ENCODE peak calls at places on chromosomes 7 and 10, in eight cellular contexts. One of them, this sample, is unnamed.

GRCh38 chr7:120988591-120989299 is at the start of gene CPED1:
- DNase-seq in tibial nerve: peak; percentile 82
- DNase-seq in fibroblast of mammary gland: peak; percentile 88
- DNase-seq in breast epithelium: peak; percentile 52
- DNase-seq in HFF-Myc: no peak
- DNase-seq in AG10803: peak; percentile 86
- DNase-seq in psoas muscle: peak; percentile 88
- DNase-seq in foreskin fibroblast: peak; percentile 96
- DNase-seq in this sample: no peak

GRCh38 chr10:118682518-118682917 is 72.3 kb downstream of the CACUL1 start:
- DNase-seq in psoas muscle: no peak
- DNase-seq in foreskin fibroblast: no peak
- DNase-seq in breast epithelium: no peak
- DNase-seq in HFF-Myc: no peak
- DNase-seq in fibroblast of mammary gland: no peak
- DNase-seq in AG10803: no peak
- DNase-seq in tibial nerve: no peak
- DNase-seq in this sample: no peak

GRCh38 chr10:110404374-110404773 is 93.3 kb upstream of the DUSP5 start:
- DNase-seq in breast epithelium: no peak
- DNase-seq in psoas muscle: no peak
- DNase-seq in foreskin fibroblast: peak; percentile 72
- DNase-seq in fibroblast of mammary gland: no peak
- DNase-seq in tibial nerve: no peak
- DNase-seq in HFF-Myc: no peak
- DNase-seq in AG10803: peak; percentile 64
- DNase-seq in this sample: no peak

GRCh38 chr7:148319316-148319808 is 271.2 kb upstream of the C7orf33 start:
- DNase-seq in AG10803: no peak
- DNase-seq in psoas muscle: no peak
- DNase-seq in breast epithelium: no peak
- DNase-seq in HFF-Myc: no peak
- DNase-seq in tibial nerve: no peak
- DNase-seq in fibroblast of mammary gland: no peak
- DNase-seq in foreskin fibroblast: no peak
- DNase-seq in this sample: no peak

GRCh38 chr10:34702093-34702952 is 112.8 kb downstream of the PARD3 start:
- DNase-seq in tibial nerve: no peak
- DNase-seq in psoas muscle: no peak
- DNase-seq in breast epithelium: no peak
- DNase-seq in AG10803: no peak
- DNase-seq in HFF-Myc: no peak
- DNase-seq in foreskin fibroblast: no peak
- DNase-seq in fibroblast of mammary gland: no peak
- DNase-seq in this sample: no peak

GRCh38 chr7:64630496-64630895 is 35.4 kb upstream of the ZNF107 start:
- DNase-seq in HFF-Myc: no peak
- DNase-seq in fibroblast of mammary gland: peak; percentile 7
- DNase-seq in tibial nerve: no peak
- DNase-seq in breast epithelium: no peak
- DNase-seq in foreskin fibroblast: peak; percentile 8
- DNase-seq in psoas muscle: no peak
- DNase-seq in AG10803: peak; percentile 13
- DNase-seq in this sample: peak; percentile 22

GRCh38 chr7:51346136-51346535 is 29.5 kb upstream of the COBL start:
- DNase-seq in psoas muscle: no peak
- DNase-seq in HFF-Myc: no peak
- DNase-seq in fibroblast of mammary gland: no peak
- DNase-seq in AG10803: no peak
- DNase-seq in foreskin fibroblast: no peak
- DNase-seq in breast epithelium: no peak
- DNase-seq in tibial nerve: no peak
- DNase-seq in this sample: no peak

GRCh38 chr7:18494821-18495408 is 634 bp upstream of the HDAC9 start:
- DNase-seq in breast epithelium: no peak
- DNase-seq in fibroblast of mammary gland: peak; percentile 59
- DNase-seq in foreskin fibroblast: peak; percentile 63
- DNase-seq in tibial nerve: no peak
- DNase-seq in HFF-Myc: no peak
- DNase-seq in AG10803: peak; percentile 57
- DNase-seq in psoas muscle: no peak
- DNase-seq in this sample: no peak

GRCh38 chr7:94022550-94022949 is 18.4 kb upstream of the BET1 start:
- DNase-seq in psoas muscle: no peak
- DNase-seq in HFF-Myc: no peak
- DNase-seq in tibial nerve: no peak
- DNase-seq in foreskin fibroblast: no peak
- DNase-seq in breast epithelium: no peak
- DNase-seq in AG10803: no peak
- DNase-seq in fibroblast of mammary gland: peak; percentile 62
- DNase-seq in this sample: no peak

GRCh38 chr7:102834999-102835398 is 77.8 kb upstream of the LRRC17 start:
- DNase-seq in tibial nerve: no peak
- DNase-seq in foreskin fibroblast: peak; percentile 85
- DNase-seq in psoas muscle: no peak
- DNase-seq in breast epithelium: no peak
- DNase-seq in HFF-Myc: no peak
- DNase-seq in fibroblast of mammary gland: peak; percentile 94
- DNase-seq in AG10803: peak; percentile 72
- DNase-seq in this sample: no peak

GRCh38 chr10:1454964-1455363 is 282.4 kb downstream of the ADARB2 start:
- DNase-seq in psoas muscle: no peak
- DNase-seq in HFF-Myc: no peak
- DNase-seq in AG10803: no peak
- DNase-seq in breast epithelium: no peak
- DNase-seq in foreskin fibroblast: no peak
- DNase-seq in fibroblast of mammary gland: no peak
- DNase-seq in tibial nerve: no peak
- DNase-seq in this sample: peak; percentile 80

GRCh38 chr10:1451362-1451888 is 285.9 kb downstream of the ADARB2 start:
- DNase-seq in HFF-Myc: no peak
- DNase-seq in tibial nerve: no peak
- DNase-seq in psoas muscle: no peak
- DNase-seq in breast epithelium: no peak
- DNase-seq in foreskin fibroblast: no peak
- DNase-seq in AG10803: no peak
- DNase-seq in fibroblast of mammary gland: no peak
- DNase-seq in this sample: no peak

GRCh38 chr10:1452777-1453176 is 284.5 kb downstream of the ADARB2 start:
- DNase-seq in HFF-Myc: no peak
- DNase-seq in breast epithelium: no peak
- DNase-seq in fibroblast of mammary gland: no peak
- DNase-seq in psoas muscle: no peak
- DNase-seq in tibial nerve: no peak
- DNase-seq in AG10803: no peak
- DNase-seq in foreskin fibroblast: no peak
- DNase-seq in this sample: no peak

GRCh38 chr10:1449806-1450205 is 287.5 kb downstream of the ADARB2 start:
- DNase-seq in HFF-Myc: no peak
- DNase-seq in fibroblast of mammary gland: no peak
- DNase-seq in AG10803: no peak
- DNase-seq in psoas muscle: no peak
- DNase-seq in tibial nerve: no peak
- DNase-seq in breast epithelium: no peak
- DNase-seq in foreskin fibroblast: no peak
- DNase-seq in this sample: no peak

DNA sequence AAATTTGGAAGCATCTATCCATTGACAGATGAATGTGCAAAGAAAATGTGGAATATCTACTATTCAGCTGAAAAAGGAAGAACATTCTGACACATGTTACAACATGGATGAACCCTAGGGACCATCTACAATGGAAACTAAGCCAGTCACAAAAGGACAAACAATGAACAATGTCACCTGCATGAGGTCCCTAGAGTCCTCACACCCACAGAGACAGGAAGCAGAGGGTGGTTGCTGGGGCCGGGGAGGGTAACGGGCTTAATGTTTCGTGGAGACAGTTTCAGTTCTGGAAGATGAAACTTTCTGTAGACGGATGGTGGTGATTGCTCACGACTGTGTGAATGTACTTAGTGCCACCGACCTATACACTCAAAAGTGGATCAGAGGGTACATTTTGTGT is 282.9 kb downstream of the ADARB2 start:
- DNase-seq in psoas muscle: no peak
- DNase-seq in breast epithelium: no peak
- DNase-seq in fibroblast of mammary gland: no peak
- DNase-seq in tibial nerve: no peak
- DNase-seq in AG10803: no peak
- DNase-seq in foreskin fibroblast: no peak
- DNase-seq in HFF-Myc: no peak
- DNase-seq in this sample: no peak
- H3K4me3 ChIP-seq in psoas muscle: no peak overlapping the region
- H3K4me3 ChIP-seq in breast epithelium: no peak overlapping the region
- H3K4me3 ChIP-seq in fibroblast of mammary gland: no peak overlapping the region
- H3K4me3 ChIP-seq in tibial nerve: no peak overlapping the region
- H3K4me3 ChIP-seq in AG10803: no peak overlapping the region
- H3K4me3 ChIP-seq in foreskin fibroblast: no peak overlapping the region
- H3K4me3 ChIP-seq in HFF-Myc: no peak overlapping the region
- H3K4me3 ChIP-seq in this sample: no peak overlapping the region

DNA sequence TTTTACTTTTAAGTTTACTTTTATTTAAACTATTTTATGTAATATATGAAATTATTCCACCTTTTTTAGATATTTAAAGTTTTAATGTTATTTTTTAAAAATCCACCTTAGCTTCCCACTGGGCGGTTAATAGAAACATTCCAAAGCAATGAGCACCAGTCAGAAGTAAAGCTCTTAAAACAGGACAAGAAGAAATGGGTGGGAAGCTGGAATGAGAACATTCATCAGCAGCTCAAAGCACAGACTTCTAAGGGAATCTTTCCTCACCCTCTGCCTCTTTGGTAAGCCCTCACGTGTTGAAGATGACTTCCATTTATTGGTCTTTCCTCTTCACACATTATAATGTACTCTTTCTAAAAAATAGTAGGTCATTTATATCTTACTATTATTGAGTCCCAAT is 3.1 kb downstream of the AGMO start:
- DNase-seq in AG10803: peak; percentile 49
- DNase-seq in HFF-Myc: no peak
- DNase-seq in breast epithelium: no peak
- DNase-seq in fibroblast of mammary gland: peak; percentile 52
- DNase-seq in foreskin fibroblast: peak; percentile 70
- DNase-seq in psoas muscle: no peak
- DNase-seq in tibial nerve: peak; percentile 37
- DNase-seq in this sample: no peak
- H3K4me3 ChIP-seq in AG10803: no peak overlapping the region
- H3K4me3 ChIP-seq in HFF-Myc: no peak overlapping the region
- H3K4me3 ChIP-seq in breast epithelium: no peak overlapping the region
- H3K4me3 ChIP-seq in fibroblast of mammary gland: no peak overlapping the region
- H3K4me3 ChIP-seq in foreskin fibroblast: no peak overlapping the region
- H3K4me3 ChIP-seq in psoas muscle: no peak overlapping the region
- H3K4me3 ChIP-seq in tibial nerve: no peak overlapping the region
- H3K4me3 ChIP-seq in this sample: no peak overlapping the region

GRCh38 chr7:143383642-143383957 is 2.5 kb downstream of the ZYX start:
- DNase-seq in AG10803: no peak
- DNase-seq in breast epithelium: no peak
- DNase-seq in fibroblast of mammary gland: peak; percentile 32
- DNase-seq in psoas muscle: no peak
- DNase-seq in foreskin fibroblast: no peak
- DNase-seq in HFF-Myc: no peak
- DNase-seq in tibial nerve: no peak
- DNase-seq in this sample: no peak
- H3K4me3 ChIP-seq in AG10803: peak overlapping the region; percentile 89
- H3K4me3 ChIP-seq in breast epithelium: peak overlapping the region; percentile 94
- H3K4me3 ChIP-seq in fibroblast of mammary gland: peak overlapping the region; percentile 93
- H3K4me3 ChIP-seq in psoas muscle: peak overlapping the region; percentile 98
- H3K4me3 ChIP-seq in foreskin fibroblast: peak overlapping the region; percentile 77
- H3K4me3 ChIP-seq in HFF-Myc: peak overlapping the region; percentile 96
- H3K4me3 ChIP-seq in tibial nerve: no peak overlapping the region
- H3K4me3 ChIP-seq in this sample: no peak overlapping the region

GRCh38 chr7:113279256-113279655 is 160.9 kb upstream of the SMIM30 start:
- DNase-seq in HFF-Myc: no peak
- DNase-seq in breast epithelium: no peak
- DNase-seq in AG10803: no peak
- DNase-seq in tibial nerve: no peak
- DNase-seq in psoas muscle: no peak
- DNase-seq in foreskin fibroblast: no peak
- DNase-seq in fibroblast of mammary gland: no peak
- DNase-seq in this sample: no peak
- H3K4me3 ChIP-seq in HFF-Myc: no peak overlapping the region
- H3K4me3 ChIP-seq in breast epithelium: no peak overlapping the region
- H3K4me3 ChIP-seq in AG10803: no peak overlapping the region
- H3K4me3 ChIP-seq in tibial nerve: no peak overlapping the region
- H3K4me3 ChIP-seq in psoas muscle: no peak overlapping the region
- H3K4me3 ChIP-seq in foreskin fibroblast: no peak overlapping the region
- H3K4me3 ChIP-seq in fibroblast of mammary gland: no peak overlapping the region
- H3K4me3 ChIP-seq in this sample: no peak overlapping the region

DNA sequence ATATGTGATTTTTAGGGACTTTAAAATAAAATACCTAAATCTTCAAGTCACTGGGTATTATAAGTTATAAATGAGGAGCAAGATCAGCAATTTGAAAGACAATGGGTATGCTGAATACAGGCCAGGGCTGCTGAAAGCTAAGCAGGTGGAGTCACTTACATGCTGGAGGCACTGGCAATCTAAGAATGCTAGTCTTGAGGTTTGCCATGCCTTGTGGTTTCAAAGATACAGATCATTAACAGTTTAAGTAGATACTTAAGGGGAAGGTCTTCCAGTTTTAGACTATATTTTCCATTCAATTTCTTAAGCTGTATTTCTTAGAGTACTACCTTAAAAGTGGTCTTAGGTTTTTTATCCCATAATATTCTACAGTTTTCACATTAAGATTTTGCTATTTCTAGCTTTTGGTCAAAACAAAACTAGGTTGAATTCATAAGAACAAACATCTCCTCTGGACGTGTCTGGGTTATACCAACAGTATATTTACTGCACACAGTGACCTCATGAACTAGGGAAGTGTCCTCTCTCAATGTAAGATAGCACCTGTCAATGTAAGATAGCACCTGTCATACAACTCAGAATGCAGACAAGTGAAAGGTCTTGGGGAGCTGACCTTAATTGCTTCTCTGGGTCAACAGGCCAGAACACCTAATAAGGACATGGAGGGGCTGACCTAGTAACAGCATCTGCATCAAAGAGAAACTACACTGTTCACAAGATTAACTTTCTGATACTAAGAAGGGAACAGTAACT is 2.0 kb downstream of the SRI start:
- DNase-seq in fibroblast of mammary gland: no peak
- DNase-seq in tibial nerve: no peak
- DNase-seq in foreskin fibroblast: no peak
- DNase-seq in breast epithelium: no peak
- DNase-seq in AG10803: no peak
- DNase-seq in HFF-Myc: no peak
- DNase-seq in psoas muscle: no peak
- DNase-seq in this sample: no peak
- H3K4me3 ChIP-seq in fibroblast of mammary gland: peak overlapping the region; percentile 91
- H3K4me3 ChIP-seq in tibial nerve: no peak overlapping the region
- H3K4me3 ChIP-seq in foreskin fibroblast: peak overlapping the region; percentile 74
- H3K4me3 ChIP-seq in breast epithelium: no peak overlapping the region
- H3K4me3 ChIP-seq in AG10803: peak overlapping the region; percentile 8
- H3K4me3 ChIP-seq in HFF-Myc: peak overlapping the region; percentile 88
- H3K4me3 ChIP-seq in psoas muscle: peak overlapping the region; percentile 99
- H3K4me3 ChIP-seq in this sample: no peak overlapping the region

This sample was measured in LNCaP clone FGC.